ENCODE peak calls at places on chromosome 4, in four cellular contexts. U, K, L and P are unnamed samples. For H3K79me2, the result is how much of the 10 kb centered on the place peaks cover.

GRCh38 chr4:6393544-6394475 is 78.6 kb downstream of the PPP2R2C start:
- DNase-seq in U (no peak), L (no peak), K (no peak), P (no peak)

GRCh38 chr4:13159041-13159620 is 325.0 kb downstream of the RAB28 start:
- DNase-seq in L (no peak), U (no peak), K (peak), P (no peak)

GRCh38 chr4:106816501-106816900 is 219.6 kb downstream of the DKK2 start:
- DNase-seq in K (peak), U (no peak), L (no peak), P (peak)

GRCh38 chr4:8707045-8707781 is 114.6 kb downstream of the CPZ start:
- DNase-seq in U (peak), L (no peak), K (no peak), P (no peak)

GRCh38 chr4:16731776-16732380 is 166.6 kb downstream of the LDB2 start:
- DNase-seq in L (no peak), K (peak), U (no peak), P (peak)

GRCh38 chr4:145583656-145584055 is 35.5 kb upstream of the MMAA start:
- DNase-seq in L (no peak), K (no peak), U (no peak), P (peak)

GRCh38 chr4:78057135-78057599 is at the start of gene FRAS1:
- DNase-seq in L (no peak), K (peak), U (peak), P (peak)

GRCh38 chr4:110068248-110068647 is 130.2 kb downstream of the ELOVL6 start:
- DNase-seq in L (no peak), K (no peak), U (no peak), P (no peak)

GRCh38 chr4:7652006-7652405 is 217.3 kb upstream of the PSAPL1 start:
- DNase-seq in U (no peak), L (no peak), K (no peak), P (no peak)
- H3K9ac ChIP-seq in U (no peak), L (no peak), K (no peak), P (no peak)

GRCh38 chr4:183959349-183959748 is 54.2 kb downstream of the STOX2 start:
- DNase-seq in U (no peak), K (peak), L (no peak), P (no peak)
- H3K18ac ChIP-seq in U (no peak), K (no peak), L (no peak), P (no peak)

DNA sequence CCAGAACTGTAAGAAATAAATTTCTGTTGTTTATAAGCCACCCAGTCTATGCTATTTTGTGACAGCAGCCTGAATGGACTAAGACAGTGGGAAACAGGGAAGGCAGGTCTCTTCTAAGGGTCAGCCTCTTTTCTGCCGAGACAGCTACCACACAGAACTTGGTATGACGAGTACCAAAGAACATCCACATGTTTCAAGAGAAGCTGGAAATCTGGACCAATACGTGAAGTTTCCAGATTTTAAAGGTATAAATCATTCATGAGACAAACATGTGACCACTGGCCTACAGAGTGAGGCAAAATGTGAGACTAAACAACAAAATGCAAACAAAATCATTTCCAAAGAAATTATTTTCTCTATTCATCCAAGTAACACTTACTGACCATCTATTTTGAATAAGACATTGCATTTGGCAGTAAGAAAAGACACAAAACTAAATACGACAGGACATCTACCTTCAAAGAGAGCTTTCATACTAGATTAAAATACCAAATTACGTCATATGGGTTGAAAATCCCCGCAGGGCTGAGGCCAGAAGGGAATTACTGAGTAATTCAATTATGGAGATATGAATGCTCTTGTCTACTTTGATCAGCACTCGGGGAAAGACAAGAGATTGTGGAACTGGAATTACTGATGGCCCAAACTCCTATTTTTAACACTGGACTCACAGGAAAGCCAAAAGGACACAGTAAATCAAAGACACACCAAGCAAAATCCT is 7.2 kb downstream of the SCARB2 start:
- DNase-seq in K (no peak), L (no peak), U (no peak), P (peak)
- H3K79me2 ChIP-seq in K (under half), L (under half), U (under half), P (under half)

DNA sequence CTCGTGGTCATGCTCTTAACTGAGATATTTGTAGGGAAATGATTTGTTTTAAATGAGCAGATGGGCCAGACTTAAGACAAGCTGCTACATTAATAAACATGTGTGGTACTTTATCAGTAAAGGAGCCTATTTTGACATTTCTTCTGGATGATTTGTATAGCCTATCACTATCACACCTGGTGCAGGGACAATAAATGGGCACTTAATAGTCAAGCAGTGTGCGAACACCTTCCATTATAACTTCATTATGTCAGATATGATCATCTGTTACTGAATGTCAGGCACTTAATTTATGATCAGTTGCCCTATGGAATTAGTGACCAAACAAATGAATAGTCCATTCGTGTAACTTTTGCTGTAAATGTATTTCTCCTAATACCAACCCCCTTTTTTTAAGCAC is 628.8 kb downstream of the ADGRL3 start:
- DNase-seq in K (no peak), U (no peak), L (no peak), P (no peak)
- H3K9ac ChIP-seq in K (no peak), U (no peak), L (no peak), P (no peak)

GRCh38 chr4:161696957-161697356 is 466.8 kb downstream of the FSTL5 start:
- DNase-seq in U (peak), K (peak), L (peak), P (no peak)
- H3K18ac ChIP-seq in U (no peak), K (no peak), L (no peak), P (no peak)

GRCh38 chr4:76703676-76704075 is 194.3 kb downstream of the SOWAHB start:
- DNase-seq in L (no peak), U (no peak), K (no peak), P (no peak)

GRCh38 chr4:76703123-76703490 is 194.8 kb downstream of the SOWAHB start:
- DNase-seq in U (no peak), K (peak), L (no peak), P (peak)

GRCh38 chr4:76702440-76703122 is 195.4 kb downstream of the SOWAHB start:
- DNase-seq in U (no peak), K (no peak), L (no peak), P (no peak)

GRCh38 chr4:76705497-76705896 is 192.4 kb downstream of the SOWAHB start:
- DNase-seq in K (no peak), L (no peak), U (no peak), P (no peak)

GRCh38 chr4:76704133-76704881 is 193.6 kb downstream of the SOWAHB start:
- DNase-seq in K (peak), U (no peak), L (no peak), P (no peak)
- H3K79me2 ChIP-seq in K (under half), U (under half), L (under half), P (under half)

GRCh38 chr4:152609460-152609859 is 70.3 kb downstream of the TMEM154 start:
- DNase-seq in K (peak), L (no peak), U (no peak), P (no peak)

GRCh38 chr4:152606800-152607577 is 71.1 kb upstream of the FBXW7 start:
- DNase-seq in K (peak), L (no peak), U (peak), P (no peak)

GRCh38 chr4:152605031-152605430 is 69.1 kb upstream of the FBXW7 start:
- DNase-seq in U (peak), K (peak), L (no peak), P (peak)

DNA sequence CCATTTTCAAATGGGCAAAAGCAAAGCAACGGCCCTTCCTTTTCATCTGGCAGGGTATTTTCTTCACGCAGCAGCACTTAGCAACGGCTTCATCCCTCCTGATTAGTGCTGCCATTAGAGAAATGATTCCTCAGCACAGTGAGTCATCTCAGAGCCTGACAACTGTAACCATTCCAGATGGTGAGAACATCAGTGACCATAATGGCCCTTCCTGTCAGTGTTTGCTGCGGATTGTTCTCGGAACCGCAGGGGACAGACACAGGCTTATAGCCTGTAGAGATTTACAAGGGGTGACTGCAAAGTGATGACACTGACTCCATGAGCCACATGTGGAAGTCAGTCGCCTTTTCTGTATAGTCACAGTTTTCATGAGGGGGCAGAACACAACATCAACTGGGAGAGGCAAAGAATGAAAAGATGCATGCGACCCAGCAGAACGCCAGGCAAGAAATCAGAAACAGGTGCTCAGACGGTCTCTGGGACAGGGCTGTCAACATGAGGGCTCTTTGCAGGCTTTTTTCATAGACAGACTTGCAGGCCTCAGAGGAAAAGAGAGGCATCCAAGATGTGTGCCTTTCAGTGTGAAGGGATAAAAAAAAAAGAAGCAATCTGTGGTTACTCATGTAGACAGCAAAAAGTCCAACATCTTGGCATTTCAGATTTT is 69.9 kb upstream of the FBXW7 start:
- DNase-seq in U (no peak), K (peak), L (no peak), P (no peak)
- H3K9ac ChIP-seq in U (no peak), K (no peak), L (no peak), P (no peak)

DNA sequence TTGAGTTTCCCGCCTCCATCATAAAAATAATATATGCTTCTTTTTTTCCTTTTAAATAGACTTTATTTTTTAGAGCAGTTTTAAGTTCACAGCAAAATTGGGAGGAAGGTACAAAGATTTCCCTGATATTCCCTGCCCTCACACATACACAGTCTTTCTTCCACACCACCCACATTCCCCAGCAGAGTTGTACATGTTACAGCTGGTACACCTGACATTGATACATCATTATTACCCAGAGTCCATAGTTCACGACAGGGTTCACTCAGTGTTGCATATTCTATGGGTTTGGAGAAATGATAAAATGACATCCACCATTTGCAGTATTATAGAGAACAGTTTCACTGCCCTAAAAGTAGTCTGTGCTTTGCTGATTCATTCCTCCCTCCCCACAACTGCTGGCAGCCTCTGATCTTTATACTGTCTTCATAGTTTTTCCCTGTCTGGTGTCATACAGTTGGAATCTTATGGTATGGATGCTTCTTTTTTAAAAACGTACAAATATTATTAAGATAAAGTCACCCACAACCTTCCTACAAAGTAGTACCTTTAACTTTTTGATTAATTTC is 15.1 kb downstream of the AGA start:
- DNase-seq in K (no peak), L (no peak), U (no peak), P (no peak)
- H3K18ac ChIP-seq in K (no peak), L (no peak), U (no peak), P (no peak)

GRCh38 chr4:87983996-87984395 is 8.5 kb downstream of the SPP1 start:
- DNase-seq in K (no peak), L (no peak), U (no peak), P (no peak)
- H3K79me2 ChIP-seq in K (under half), L (under half), U (under half), P (under half)